ENCODE peak calls at places on chromosomes 4 and X, in four cellular contexts. L is IMR-90, V is upper lobe of left lung, S is heart right ventricle. B is an unnamed sample.

GRCh38 chr4:3442959-3443749 is 1.4 kb downstream of the HGFAC start:
- DNase-seq in L (no peak), V (peak; percentile 41), S (no peak), B (no peak)

GRCh38 chr4:123559955-123560669 is 163.5 kb downstream of the SPRY1 start:
- DNase-seq in L (peak; percentile 61), V (no peak), S (no peak), B (no peak)

GRCh38 chrX:38806054-38806389 is 4.8 kb downstream of the MID1IP1 start:
- DNase-seq in L (no peak), V (no peak), S (no peak), B (no peak)

GRCh38 chrX:102959471-102959870 is 22.4 kb downstream of the RAB40AL start:
- DNase-seq in L (peak; percentile 65), V (no peak), S (no peak), B (no peak)

GRCh38 chrX:70172226-70172625 is 5.1 kb upstream of the DGAT2L6 start:
- DNase-seq in L (peak; percentile 29), V (no peak), S (no peak), B (no peak)

GRCh38 chrX:17082831-17083230 is 136.4 kb downstream of the REPS2 start:
- DNase-seq in L (no peak), V (no peak), S (no peak), B (no peak)

GRCh38 chr4:17450431-17450830 is 61.5 kb downstream of the QDPR start:
- DNase-seq in L (no peak), V (no peak), S (no peak), B (no peak)

GRCh38 chr4:119017634-119018033 is 118.0 kb upstream of the MYOZ2 start:
- DNase-seq in L (no peak), V (no peak), S (no peak), B (no peak)

GRCh38 chr4:111991797-111992196 is 153.5 kb upstream of the FAM241A start:
- DNase-seq in L (peak; percentile 53), V (peak; percentile 22), S (no peak), B (no peak)

GRCh38 chr4:78222575-78223186 is 165.6 kb downstream of the FRAS1 start:
- DNase-seq in L (no peak), V (no peak), S (no peak), B (peak; percentile 17)

GRCh38 chr4:126404549-126404948 is 1089.8 kb downstream of the FAT4 start:
- DNase-seq in L (peak; percentile 62), V (no peak), S (no peak), B (no peak)

GRCh38 chr4:7980036-7980435 is 40.4 kb upstream of the AFAP1 start:
- DNase-seq in L (peak; percentile 71), V (no peak), S (no peak), B (no peak)

GRCh38 chr4:108917255-108917654 is 154.4 kb upstream of the ETNPPL start:
- DNase-seq in L (no peak), V (no peak), S (no peak), B (no peak)

GRCh38 chr4:189001971-189002450 is 862.8 kb downstream of the TRIML1 start:
- DNase-seq in L (no peak), V (no peak), S (no peak), B (no peak)

GRCh38 chr4:106659386-106659785 is 290.8 kb upstream of the GIMD1 start:
- DNase-seq in L (no peak), V (no peak), S (no peak), B (no peak)

GRCh38 chrX:139750390-139750789 is 42.4 kb upstream of the MCF2 start:
- DNase-seq in L (peak; percentile 2), V (no peak), S (no peak), B (no peak)

GRCh38 chr4:128979934-128980333 is 113.4 kb downstream of the SCLT1 start:
- DNase-seq in L (peak; percentile 86), V (no peak), S (no peak), B (no peak)

GRCh38 chr4:130183796-130184195 is 1087.8 kb downstream of the C4orf33 start:
- DNase-seq in L (no peak), V (no peak), S (no peak), B (no peak)

GRCh38 chr4:41550308-41550707 is 12.4 kb downstream of the LIMCH1 start:
- DNase-seq in L (no peak), V (no peak), S (no peak), B (no peak)

GRCh38 chr4:38209654-38210053 is 249.5 kb downstream of the PTTG2 start:
- DNase-seq in L (no peak), V (no peak), S (no peak), B (no peak)
- H3K27ac ChIP-seq in L (no peak overlapping the region), V (no peak overlapping the region), S (no peak overlapping the region), B (no peak overlapping the region)

GRCh38 chr4:165838575-165838974 is 34.5 kb upstream of the TLL1 start:
- DNase-seq in L (no peak), V (no peak), S (peak; percentile 5), B (no peak)
- H3K27ac ChIP-seq in L (no peak overlapping the region), V (no peak overlapping the region), S (peak overlapping the region; percentile 37), B (no peak overlapping the region)

DNA sequence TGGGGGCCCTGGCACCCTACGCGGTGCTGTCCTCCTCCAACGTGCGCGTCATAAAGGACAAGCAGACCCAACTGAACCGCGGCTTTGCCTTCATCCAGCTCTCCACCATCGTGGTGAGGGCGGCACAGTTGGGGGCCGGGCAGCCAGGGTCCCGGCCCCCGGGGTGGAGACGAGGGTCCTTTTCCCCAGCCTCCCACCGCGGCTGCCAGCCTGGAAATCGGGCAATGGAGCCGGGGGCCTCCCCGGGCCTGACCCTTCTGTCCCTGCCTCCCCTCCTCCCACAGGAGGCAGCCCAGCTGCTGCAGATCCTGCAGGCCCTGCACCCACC is 13.7 kb upstream of the UBA1 start:
- DNase-seq in L (no peak), V (no peak), S (no peak), B (no peak)
- H3K27ac ChIP-seq in L (no peak overlapping the region), V (no peak overlapping the region), S (peak overlapping the region; percentile 43), B (no peak overlapping the region)

DNA sequence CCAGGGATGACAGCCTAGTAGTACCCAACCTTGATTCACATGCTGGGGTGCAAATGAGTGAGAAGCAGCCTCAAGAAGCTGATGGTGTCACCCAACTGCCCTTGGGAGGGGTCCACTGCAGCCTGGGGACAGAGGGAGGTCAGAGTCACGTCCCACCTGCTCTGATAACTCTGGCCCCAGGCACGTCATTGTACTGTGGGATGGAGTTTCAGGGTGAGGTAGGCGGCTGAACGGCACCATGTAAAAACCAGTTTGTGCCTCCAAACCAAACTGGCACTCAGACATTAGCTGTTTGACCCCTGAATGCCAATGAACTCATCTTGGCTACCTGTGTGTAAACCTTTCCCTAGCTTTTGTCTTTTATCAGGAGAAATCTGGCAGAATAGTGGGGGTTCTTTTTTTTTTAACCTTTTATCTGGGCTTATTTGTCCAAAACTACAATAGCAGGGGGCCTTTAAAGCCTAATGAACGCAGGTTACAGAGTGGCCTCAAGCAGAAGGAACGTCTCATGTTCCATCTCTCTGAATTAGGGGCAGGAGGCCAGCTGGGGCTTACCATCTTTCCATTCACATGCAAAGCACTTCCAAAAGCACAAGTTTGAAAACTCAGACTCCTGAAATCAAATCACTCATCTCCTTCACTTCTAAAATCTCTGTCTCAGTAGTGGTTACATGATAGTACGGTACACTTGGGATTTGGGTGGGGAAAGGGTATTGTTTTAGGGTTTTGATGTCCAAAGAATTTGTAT is 89.4 kb downstream of the IRF2 start:
- DNase-seq in L (peak; percentile 46), V (no peak), S (no peak), B (no peak)
- H3K27ac ChIP-seq in L (peak overlapping the region; percentile 92), V (peak overlapping the region; percentile 74), S (peak overlapping the region; percentile 93), B (peak overlapping the region; percentile 24)

B was measured in caudate nucleus.